ENCODE peak calls at places on chromosomes 1 and 21, in six cellular contexts. R is stomach, X is brain microvascular endothelial cell, T is fibroblast of mammary gland, P is AG10803, H is PC-3. D is an unnamed sample.

GRCh38 chr1:14055442-14056225 is 355.6 kb downstream of the PRDM2 start:
- DNase-seq in R (no peak), X (no peak), T (peak), P (no peak), H (peak), D (peak)

GRCh38 chr1:3702990-3703728 is 49.1 kb upstream of the CCDC27 start:
- DNase-seq in R (no peak), X (peak), T (peak), P (peak), H (peak), D (no peak)

GRCh38 chr1:165543651-165544452 is at the start of gene LRRC52:
- DNase-seq in R (peak), X (no peak), T (no peak), P (no peak), H (no peak), D (no peak)

GRCh38 chr1:116711061-116711582 is 43.1 kb upstream of the CD2 start:
- DNase-seq in R (no peak), X (no peak), T (no peak), P (no peak), H (peak), D (no peak)

GRCh38 chr21:32212116-32212515 is 66.7 kb downstream of the MIS18A start:
- DNase-seq in R (no peak), X (no peak), T (no peak), P (no peak), H (no peak), D (no peak)

GRCh38 chr21:26686278-26686677 is 113.2 kb upstream of the CYYR1 start:
- DNase-seq in R (no peak), X (no peak), T (peak), P (peak), H (peak), D (peak)

GRCh38 chr1:35576061-35576765 is 3.1 kb downstream of the TFAP2E start:
- DNase-seq in R (no peak), X (no peak), T (peak), P (peak), H (no peak), D (no peak)

GRCh38 chr21:14010729-14011128 is 200.0 kb downstream of the LIPI start:
- DNase-seq in R (no peak), X (no peak), T (no peak), P (no peak), H (no peak), D (no peak)

GRCh38 chr21:33686386-33686785 is 44.1 kb downstream of the ITSN1 start:
- DNase-seq in R (no peak), X (no peak), T (no peak), P (no peak), H (no peak), D (no peak)

GRCh38 chr1:183493540-183494245 is 21.4 kb downstream of the SMG7 start:
- DNase-seq in R (no peak), X (peak), T (no peak), P (no peak), H (peak), D (no peak)

GRCh38 chr21:45336870-45337269 is 49.2 kb upstream of the POFUT2 start:
- DNase-seq in R (no peak), X (no peak), T (no peak), P (peak), H (peak), D (peak)

GRCh38 chr21:34967509-34968289 is 81.4 kb downstream of the RUNX1 start:
- DNase-seq in R (no peak), X (no peak), T (peak), P (no peak), H (peak), D (no peak)

GRCh38 chr1:77188770-77189169 is 30.5 kb downstream of the PIGK start:
- DNase-seq in R (no peak), X (no peak), T (no peak), P (no peak), H (no peak), D (no peak)

GRCh38 chr1:113205980-113206766 is 133.2 kb downstream of the LRIG2 start:
- DNase-seq in R (no peak), X (no peak), T (no peak), P (no peak), H (no peak), D (no peak)

GRCh38 chr1:208177656-208178055 is 66.5 kb downstream of the PLXNA2 start:
- DNase-seq in R (peak), X (no peak), T (no peak), P (no peak), H (no peak), D (no peak)

GRCh38 chr1:201468844-201469644 is at the start of gene PHLDA3:
- DNase-seq in R (peak), X (peak), T (peak), P (peak), H (peak), D (peak)

GRCh38 chr21:30282850-30283249 is at the start of gene KRTAP24-1:
- DNase-seq in R (no peak), X (no peak), T (no peak), P (no peak), H (no peak), D (no peak)

GRCh38 chr1:171717080-171717479 is 24.8 kb downstream of the VAMP4 start:
- DNase-seq in R (no peak), X (no peak), T (peak), P (peak), H (no peak), D (no peak)

GRCh38 chr21:44874497-44875331 is 1.2 kb upstream of the PTTG1IP start:
- DNase-seq in R (peak), X (no peak), T (no peak), P (peak), H (peak), D (no peak)

GRCh38 chr1:23673086-23673813 is 18.4 kb upstream of the RPL11 start:
- DNase-seq in R (peak), X (peak), T (peak), P (peak), H (peak), D (peak)

GRCh38 chr21:39006653-39007417 is 176.4 kb downstream of the PSMG1 start:
- DNase-seq in R (peak), X (no peak), T (peak), P (no peak), H (no peak), D (peak)

GRCh38 chr1:230261918-230262650 is 164.0 kb downstream of the PGBD5 start:
- DNase-seq in R (no peak), X (no peak), T (no peak), P (no peak), H (no peak), D (no peak)

GRCh38 chr1:235878082-235878781 is 11.5 kb upstream of the LYST start:
- DNase-seq in R (no peak), X (no peak), T (no peak), P (no peak), H (no peak), D (no peak)

GRCh38 chr1:116412480-116412798 is 39.4 kb downstream of the ATP1A1 start:
- DNase-seq in R (no peak), X (no peak), T (no peak), P (no peak), H (no peak), D (no peak)

GRCh38 chr1:31752258-31752657 is 11.9 kb downstream of the ADGRB2 start:
- DNase-seq in R (no peak), X (no peak), T (no peak), P (no peak), H (no peak), D (no peak)

GRCh38 chr1:100631015-100631521 is 88.5 kb upstream of the VCAM1 start:
- DNase-seq in R (no peak), X (peak), T (peak), P (peak), H (peak), D (peak)

GRCh38 chr1:25742316-25742715 is 57.7 kb upstream of the SELENON start:
- DNase-seq in R (no peak), X (no peak), T (no peak), P (no peak), H (no peak), D (no peak)

GRCh38 chr1:14602131-14602530 is 3.6 kb downstream of the KAZN start:
- DNase-seq in R (peak), X (no peak), T (peak), P (peak), H (no peak), D (peak)

GRCh38 chr1:187513190-187513589 is 684.4 kb downstream of the PLA2G4A start:
- DNase-seq in R (no peak), X (no peak), T (peak), P (no peak), H (peak), D (no peak)

GRCh38 chr1:159823401-159823800 is 3.3 kb upstream of the SLAMF8 start:
- DNase-seq in R (no peak), X (no peak), T (no peak), P (no peak), H (no peak), D (no peak)

GRCh38 chr1:159826436-159827101 is at the start of gene SLAMF8:
- DNase-seq in R (peak), X (no peak), T (peak), P (peak), H (no peak), D (no peak)

GRCh38 chr1:159825564-159825963 is 1.1 kb upstream of the SLAMF8 start:
- DNase-seq in R (no peak), X (no peak), T (no peak), P (no peak), H (no peak), D (no peak)

GRCh38 chr1:159817276-159818041 is 9.2 kb upstream of the SLAMF8 start:
- DNase-seq in R (no peak), X (peak), T (peak), P (no peak), H (peak), D (peak)

GRCh38 chr1:159821171-159821867 is 5.4 kb upstream of the SLAMF8 start:
- DNase-seq in R (no peak), X (no peak), T (no peak), P (peak), H (no peak), D (peak)
- TF ChIP-seq CTCF in R (no peak), X (no peak), T (no peak), P (peak), H (no peak), D (peak)

GRCh38 chr1:222617367-222617951 is 438 bp upstream of the MIA3 start:
- DNase-seq in R (peak), X (peak), T (peak), P (peak), H (peak), D (peak)
- H3K4me3 ChIP-seq in R (peak), X (peak), T (peak), P (peak), H (peak), D (peak)

GRCh38 chr1:63777965-63778880 is 4.4 kb downstream of the ROR1 start:
- DNase-seq in R (no peak), X (no peak), T (no peak), P (no peak), H (no peak), D (no peak)

GRCh38 chr1:63779338-63779819 is 5.6 kb downstream of the ROR1 start:
- DNase-seq in R (no peak), X (no peak), T (peak), P (peak), H (no peak), D (peak)

GRCh38 chr1:63775418-63776127 is 1.8 kb downstream of the ROR1 start:
- DNase-seq in R (peak), X (no peak), T (peak), P (no peak), H (peak), D (no peak)

GRCh38 chr1:63774617-63775417 is 1.0 kb downstream of the ROR1 start:
- DNase-seq in R (peak), X (peak), T (peak), P (peak), H (peak), D (peak)

DNA sequence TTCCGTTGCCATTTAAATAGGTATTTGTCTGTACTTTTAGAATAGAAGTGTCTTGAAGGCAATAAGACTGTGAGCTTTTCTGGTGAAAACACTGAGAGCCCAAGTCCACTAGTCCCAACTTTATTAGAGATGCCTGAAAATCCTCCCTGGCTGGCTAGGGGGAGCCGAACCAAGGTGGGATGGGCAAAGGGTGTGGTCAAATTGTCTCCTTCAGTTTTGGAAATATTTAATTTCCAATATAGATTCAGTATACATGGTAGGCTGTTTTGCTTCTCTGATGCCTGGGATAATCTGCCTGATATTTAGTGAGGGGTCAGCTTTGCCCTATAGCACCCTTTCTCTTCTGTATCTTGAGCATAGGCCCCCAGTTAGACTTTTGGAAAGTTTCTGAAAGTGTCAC is 3.5 kb downstream of the ROR1 start:
- DNase-seq in R (no peak), X (no peak), T (peak), P (no peak), H (peak), D (no peak)
- TF ChIP-seq CTCF in R (no peak), X (peak), T (peak), P (no peak), H (peak), D (no peak)

DNA sequence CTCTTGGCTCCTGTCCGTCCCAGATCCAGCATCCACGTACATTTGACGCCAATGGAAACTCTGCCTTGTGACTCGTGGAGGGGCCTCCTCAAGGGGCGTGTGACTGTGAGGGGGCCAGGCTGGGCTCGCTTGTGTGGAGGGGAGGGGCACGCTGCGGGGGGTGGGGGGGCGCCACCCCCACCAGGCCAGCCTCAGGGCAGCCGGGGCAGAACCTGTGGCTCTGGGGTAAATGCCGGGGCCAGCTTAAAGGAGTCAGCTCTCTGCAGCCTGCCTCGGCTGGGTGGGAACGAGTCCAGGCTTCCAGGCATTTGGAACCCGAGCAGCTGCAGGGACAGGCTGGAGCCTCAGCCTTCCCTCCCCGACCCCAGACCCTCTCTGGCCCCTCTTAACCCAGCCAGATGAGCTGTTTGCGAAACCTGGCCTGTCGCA is 94.0 kb downstream of the SIK1 start:
- DNase-seq in R (no peak), X (no peak), T (peak), P (no peak), H (no peak), D (peak)
- H3K4me3 ChIP-seq in R (no peak), X (peak), T (no peak), P (peak), H (peak), D (no peak)

GRCh38 chr1:47755368-47755990 is 241.7 kb downstream of the TRABD2B start:
- DNase-seq in R (peak), X (no peak), T (peak), P (no peak), H (peak), D (no peak)
- TF ChIP-seq CTCF in R (no peak), X (peak), T (peak), P (peak), H (peak), D (peak)

GRCh38 chr1:156419863-156420208 is 50.8 kb downstream of the RHBG start:
- DNase-seq in R (no peak), X (no peak), T (no peak), P (no peak), H (no peak), D (no peak)

GRCh38 chr1:156422602-156423091 is 53.6 kb downstream of the RHBG start:
- DNase-seq in R (peak), X (no peak), T (no peak), P (no peak), H (peak), D (no peak)

GRCh38 chr1:156420209-156421061 is 51.4 kb downstream of the RHBG start:
- DNase-seq in R (no peak), X (no peak), T (no peak), P (no peak), H (no peak), D (no peak)

GRCh38 chr1:156421939-156422601 is 53.1 kb downstream of the RHBG start:
- DNase-seq in R (no peak), X (no peak), T (no peak), P (no peak), H (no peak), D (no peak)

GRCh38 chr1:156421062-156421938 is 52.3 kb downstream of the RHBG start:
- DNase-seq in R (peak), X (peak), T (peak), P (peak), H (peak), D (peak)
- H3K4me3 ChIP-seq in R (peak), X (no peak), T (no peak), P (no peak), H (peak), D (no peak)

GRCh38 chr1:12446593-12446992 is 171.4 kb downstream of the DHRS3 start:
- DNase-seq in R (no peak), X (no peak), T (no peak), P (no peak), H (no peak), D (no peak)

GRCh38 chr1:12447849-12448312 is 170.1 kb downstream of the DHRS3 start:
- DNase-seq in R (no peak), X (peak), T (peak), P (peak), H (no peak), D (peak)

GRCh38 chr1:12448746-12449177 is 169.2 kb downstream of the DHRS3 start:
- DNase-seq in R (no peak), X (peak), T (peak), P (peak), H (no peak), D (peak)

GRCh38 chr1:12445257-12445656 is 172.8 kb downstream of the DHRS3 start:
- DNase-seq in R (no peak), X (no peak), T (no peak), P (no peak), H (no peak), D (no peak)

DNA sequence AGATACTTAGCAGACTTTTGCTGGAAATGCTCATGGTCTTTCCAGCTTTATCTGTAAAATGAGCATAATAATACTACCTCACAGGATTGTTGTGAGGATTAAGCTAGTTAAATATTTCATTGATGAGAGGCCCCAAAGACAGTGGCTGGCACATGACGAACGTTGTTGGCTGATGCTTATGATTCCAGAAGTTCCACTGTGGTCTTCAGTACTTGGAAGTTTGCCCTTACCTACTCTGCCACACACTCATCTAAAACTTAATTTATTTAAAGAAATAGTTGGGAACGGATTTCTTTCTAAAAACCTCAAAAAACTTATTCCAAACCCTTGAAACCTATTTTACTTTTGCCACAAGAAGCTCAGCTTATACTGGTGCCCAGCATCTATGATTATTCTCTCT is 170.7 kb downstream of the DHRS3 start:
- DNase-seq in R (no peak), X (peak), T (peak), P (peak), H (no peak), D (peak)
- TF ChIP-seq CTCF in R (no peak), X (no peak), T (no peak), P (no peak), H (no peak), D (no peak)

DNA sequence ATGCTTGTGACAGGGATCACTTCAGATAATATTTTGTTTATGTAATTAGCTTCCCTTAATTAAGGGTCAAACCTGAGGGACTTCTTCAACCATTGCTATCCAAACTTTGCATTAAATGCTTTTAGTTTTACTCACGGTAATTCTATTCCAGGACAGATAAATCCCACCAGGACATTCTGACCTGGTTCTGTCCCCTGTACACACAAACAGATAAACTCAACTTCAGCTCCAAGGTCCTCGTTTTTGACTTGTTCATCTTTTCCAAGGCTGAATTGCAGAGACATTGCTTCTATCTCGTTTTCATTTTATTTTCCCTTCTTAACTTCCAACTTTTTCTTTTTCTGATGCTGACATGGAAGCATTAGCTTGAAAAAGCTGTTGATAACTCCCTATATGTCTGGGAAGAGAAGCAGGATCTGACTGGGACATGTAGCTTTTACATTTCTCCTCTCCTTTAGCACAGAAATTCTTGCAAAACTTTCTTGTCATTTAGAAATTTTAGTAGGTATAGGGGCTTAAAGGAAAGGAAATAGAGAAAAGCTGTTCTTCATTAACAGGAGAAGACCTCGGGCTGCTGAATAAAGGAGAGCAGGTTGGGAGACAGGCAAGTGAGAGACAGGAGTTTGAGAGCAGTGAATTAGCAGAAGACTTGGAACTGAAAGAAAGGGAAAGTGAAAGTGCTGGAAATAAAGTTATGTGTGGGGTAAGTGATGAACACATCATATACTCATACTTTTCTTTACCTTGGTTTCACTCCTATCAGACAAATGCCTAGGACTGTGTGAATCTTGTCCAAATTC is 231.7 kb upstream of the B3GALT2 start:
- DNase-seq in R (no peak), X (peak), T (peak), P (peak), H (no peak), D (peak)
- H3K4me3 ChIP-seq in R (peak), X (peak), T (no peak), P (peak), H (no peak), D (no peak)